ENCODE peak calls at places on chromosome 17, in eight cellular contexts. C, F, J, Q, S, L, M and G are unnamed samples.

GRCh38 chr17:63370696-63371095 is 75.4 kb downstream of the CYB561 start:
- DNase-seq in C (no peak), F (no peak), J (no peak), Q (no peak), S (no peak), L (no peak), M (no peak), G (no peak)

GRCh38 chr17:40303706-40304450 is 5.1 kb upstream of the RARA start:
- DNase-seq in C (no peak), F (no peak), J (no peak), Q (no peak), S (peak), L (no peak), M (no peak), G (no peak)

GRCh38 chr17:67401106-67401505 is 24.0 kb downstream of the PITPNC1 start:
- DNase-seq in C (no peak), F (no peak), J (no peak), Q (no peak), S (no peak), L (no peak), M (no peak), G (no peak)

GRCh38 chr17:55458977-55459376 is 37.3 kb upstream of the MMD start:
- DNase-seq in C (no peak), F (no peak), J (no peak), Q (no peak), S (no peak), L (no peak), M (no peak), G (no peak)

GRCh38 chr17:81071761-81072741 is 37.1 kb downstream of the BAIAP2 start:
- DNase-seq in C (no peak), F (no peak), J (no peak), Q (no peak), S (no peak), L (no peak), M (no peak), G (no peak)

GRCh38 chr17:48213797-48214196 is 106.2 kb downstream of the SNX11 start:
- DNase-seq in C (no peak), F (no peak), J (no peak), Q (no peak), S (no peak), L (no peak), M (no peak), G (no peak)

GRCh38 chr17:82582208-82582607 is 62.7 kb downstream of the FOXK2 start:
- DNase-seq in C (no peak), F (no peak), J (no peak), Q (no peak), S (no peak), L (no peak), M (no peak), G (no peak)

GRCh38 chr17:1074886-1075665 is 78.1 kb downstream of the TIMM22 start:
- DNase-seq in C (peak), F (no peak), J (no peak), Q (no peak), S (no peak), L (no peak), M (no peak), G (no peak)

GRCh38 chr17:44097110-44097810 is 26.2 kb downstream of the HDAC5 start:
- DNase-seq in C (no peak), F (no peak), J (peak), Q (no peak), S (no peak), L (no peak), M (no peak), G (no peak)

GRCh38 chr17:3986270-3986938 is 22.2 kb upstream of the ATP2A3 start:
- DNase-seq in C (no peak), F (no peak), J (no peak), Q (no peak), S (no peak), L (no peak), M (no peak), G (no peak)

GRCh38 chr17:36928450-36929125 is 8.7 kb upstream of the LHX1 start:
- DNase-seq in C (no peak), F (no peak), J (no peak), Q (no peak), S (no peak), L (no peak), M (no peak), G (no peak)

GRCh38 chr17:2232244-2232638 is 71.3 kb downstream of the SMG6 start:
- DNase-seq in C (no peak), F (no peak), J (no peak), Q (no peak), S (no peak), L (no peak), M (no peak), G (no peak)

GRCh38 chr17:49577651-49577935 is 1.9 kb downstream of the NXPH3 start:
- DNase-seq in C (no peak), F (no peak), J (no peak), Q (no peak), S (no peak), L (no peak), M (no peak), G (no peak)

GRCh38 chr17:32757963-32758362 is 119.0 kb downstream of the MYO1D start:
- DNase-seq in C (no peak), F (no peak), J (no peak), Q (no peak), S (no peak), L (no peak), M (no peak), G (no peak)

GRCh38 chr17:67253379-67253778 is 8.4 kb upstream of the HELZ start:
- DNase-seq in C (no peak), F (no peak), J (no peak), Q (no peak), S (no peak), L (no peak), M (no peak), G (no peak)